ENCODE peak calls at places on chromosome 22, in six cellular contexts. C is kidney, N is neuronal stem cell, V is colonic mucosa, G is adipocyte, Z is PC-3. W is an unnamed sample.

GRCh38 chr22:38699784-38700183 is 959 bp downstream of the JOSD1 start:
- DNase-seq in C (no peak), N (no peak), V (peak), G (peak), Z (peak), W (peak)

GRCh38 chr22:37498289-37498909 is 12.2 kb upstream of the MFNG start:
- DNase-seq in C (no peak), N (peak), V (peak), G (no peak), Z (no peak), W (no peak)

GRCh38 chr22:39232806-39233735 is 11.7 kb downstream of the PDGFB start:
- DNase-seq in C (peak), N (no peak), V (no peak), G (no peak), Z (no peak), W (no peak)

GRCh38 chr22:31081963-31082605 is 966 bp downstream of the SMTN start:
- DNase-seq in C (no peak), N (no peak), V (no peak), G (no peak), Z (peak), W (no peak)

GRCh38 chr22:47195156-47195675 is 432.8 kb downstream of the TBC1D22A start:
- DNase-seq in C (peak), N (no peak), V (peak), G (no peak), Z (no peak), W (no peak)

GRCh38 chr22:50169181-50169759 is 1.3 kb upstream of the PANX2 start:
- DNase-seq in C (peak), N (no peak), V (no peak), G (no peak), Z (no peak), W (no peak)

GRCh38 chr22:36641902-36642640 is 61.5 kb downstream of the CACNG2 start:
- DNase-seq in C (no peak), N (no peak), V (no peak), G (peak), Z (peak), W (peak)

GRCh38 chr22:36445158-36445668 is 36.2 kb downstream of the TXN2 start:
- DNase-seq in C (peak), N (no peak), V (no peak), G (peak), Z (no peak), W (peak)

GRCh38 chr22:30781271-30781875 is 86.7 kb downstream of the OSBP2 start:
- DNase-seq in C (peak), N (no peak), V (no peak), G (no peak), Z (peak), W (peak)

GRCh38 chr22:46582281-46582811 is 37.8 kb upstream of the GRAMD4 start:
- DNase-seq in C (peak), N (no peak), V (peak), G (no peak), Z (no peak), W (no peak)

GRCh38 chr22:32539631-32540449 is 65.2 kb downstream of the FBXO7 start:
- DNase-seq in C (no peak), N (no peak), V (peak), G (no peak), Z (no peak), W (peak)

GRCh38 chr22:49948958-49949913 is 11.3 kb upstream of the PIM3 start:
- DNase-seq in C (peak), N (no peak), V (peak), G (no peak), Z (peak), W (no peak)

GRCh38 chr22:36566720-36567119 is 37.8 kb upstream of the EIF3D start:
- DNase-seq in C (no peak), N (no peak), V (no peak), G (no peak), Z (no peak), W (no peak)

GRCh38 chr22:48803993-48804810 is 1023.5 kb downstream of the BRD1 start:
- DNase-seq in C (no peak), N (no peak), V (no peak), G (no peak), Z (no peak), W (no peak)

GRCh38 chr22:26285632-26286031 is 116.4 kb downstream of the SEZ6L start:
- DNase-seq in C (no peak), N (no peak), V (no peak), G (no peak), Z (no peak), W (no peak)

GRCh38 chr22:46980392-46980791 is 217.9 kb downstream of the TBC1D22A start:
- DNase-seq in C (no peak), N (no peak), V (no peak), G (no peak), Z (no peak), W (no peak)

GRCh38 chr22:49968831-49969661 is 8.5 kb downstream of the PIM3 start:
- DNase-seq in C (peak), N (no peak), V (no peak), G (no peak), Z (no peak), W (no peak)

GRCh38 chr22:43088979-43089717 is at the start of gene TTLL1:
- DNase-seq in C (peak), N (peak), V (peak), G (peak), Z (peak), W (peak)

GRCh38 chr22:41561335-41561734 is 525 bp downstream of the CSDC2 start:
- DNase-seq in C (no peak), N (no peak), V (no peak), G (peak), Z (no peak), W (peak)

GRCh38 chr22:25362215-25362882 is 142.9 kb downstream of the CRYBB2 start:
- DNase-seq in C (peak), N (peak), V (peak), G (peak), Z (peak), W (no peak)

GRCh38 chr22:21780259-21780658 is 44.7 kb upstream of the YPEL1 start:
- DNase-seq in C (no peak), N (no peak), V (no peak), G (no peak), Z (no peak), W (no peak)

GRCh38 chr22:21779444-21779843 is 43.9 kb upstream of the YPEL1 start:
- DNase-seq in C (no peak), N (no peak), V (no peak), G (no peak), Z (no peak), W (no peak)

GRCh38 chr22:21771631-21771976 is 36.0 kb upstream of the YPEL1 start:
- DNase-seq in C (no peak), N (no peak), V (no peak), G (no peak), Z (no peak), W (no peak)

GRCh38 chr22:21778705-21779363 is 43.2 kb upstream of the YPEL1 start:
- DNase-seq in C (no peak), N (no peak), V (no peak), G (peak), Z (no peak), W (peak)

DNA sequence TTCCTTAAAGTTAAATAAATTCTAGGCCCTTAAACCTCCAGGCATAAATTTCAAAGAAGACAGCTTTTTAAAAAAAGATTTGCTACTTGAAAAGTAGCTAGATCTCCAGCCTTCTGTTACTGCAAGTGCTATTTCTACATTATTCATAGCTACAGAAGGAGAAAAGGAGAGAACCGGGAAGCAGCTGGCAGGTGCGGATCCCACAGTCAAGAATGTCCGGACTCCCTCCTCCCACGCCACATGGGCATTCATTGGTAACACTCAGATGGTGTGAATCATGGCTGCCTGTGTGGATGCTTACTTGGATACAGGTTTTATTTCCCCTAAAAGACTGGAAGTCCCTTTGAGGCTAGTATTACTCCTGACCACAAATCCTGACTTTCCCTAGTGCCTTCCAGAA is 39.5 kb upstream of the YPEL1 start:
- DNase-seq in C (no peak), N (no peak), V (no peak), G (no peak), Z (no peak), W (peak)
- H3K9ac ChIP-seq in C (peak), N (no peak), V (no peak), G (no peak), Z (no peak), W (no peak)

GRCh38 chr22:20043997-20044342 is 23.1 kb downstream of the TANGO2 start:
- DNase-seq in C (no peak), N (no peak), V (no peak), G (no peak), Z (no peak), W (no peak)
- H3K9ac ChIP-seq in C (no peak), N (no peak), V (no peak), G (no peak), Z (no peak), W (no peak)

GRCh38 chr22:45294030-45294429 is 9.3 kb downstream of the UPK3A start:
- DNase-seq in C (no peak), N (no peak), V (no peak), G (no peak), Z (no peak), W (no peak)
- H3K9ac ChIP-seq in C (no peak), N (no peak), V (no peak), G (no peak), Z (no peak), W (no peak)

GRCh38 chr22:20405931-20406685 is 12.2 kb downstream of the ZNF74 start:
- DNase-seq in C (peak), N (no peak), V (no peak), G (no peak), Z (no peak), W (no peak)

GRCh38 chr22:20406686-20407408 is 12.9 kb downstream of the ZNF74 start:
- DNase-seq in C (no peak), N (no peak), V (no peak), G (no peak), Z (no peak), W (no peak)

GRCh38 chr22:20404881-20405280 is 10.9 kb downstream of the ZNF74 start:
- DNase-seq in C (no peak), N (no peak), V (no peak), G (no peak), Z (no peak), W (no peak)

GRCh38 chr22:20403779-20404140 is 9.8 kb downstream of the ZNF74 start:
- DNase-seq in C (no peak), N (no peak), V (no peak), G (no peak), Z (no peak), W (no peak)

GRCh38 chr22:20405291-20405930 is 11.5 kb downstream of the ZNF74 start:
- DNase-seq in C (no peak), N (no peak), V (no peak), G (no peak), Z (no peak), W (no peak)
- H3K9ac ChIP-seq in C (no peak), N (no peak), V (no peak), G (no peak), Z (no peak), W (no peak)